ENCODE peak calls at places on chromosome 15, in nine cellular contexts. F, O, V, M, P, C, Q, D and H are unnamed samples.

GRCh38 chr15:79172032-79172481 is 81.5 kb upstream of the RASGRF1 start:
- DNase-seq in F (no peak), P (no peak), O (no peak), Q (no peak), C (no peak), D (no peak), M (no peak), V (no peak), H (no peak)

GRCh38 chr15:77753238-77753873 is 120.6 kb upstream of the LINGO1 start:
- DNase-seq in M (no peak), Q (peak; percentile 31), P (peak; percentile 23), D (no peak), F (no peak), O (peak; percentile 54), V (peak; percentile 78), C (no peak), H (no peak)

GRCh38 chr15:40762919-40763800 is 708 bp upstream of the GCHFR start:
- DNase-seq in V (peak; percentile 28), C (no peak), M (peak; percentile 58), P (peak; percentile 70), F (peak; percentile 74), O (no peak), Q (peak; percentile 75), D (no peak), H (no peak)

GRCh38 chr15:69145694-69146492 is 14.5 kb upstream of the GLCE start:
- DNase-seq in C (no peak), D (no peak), P (no peak), O (no peak), Q (no peak), F (no peak), M (no peak), V (no peak), H (no peak)

GRCh38 chr15:88800026-88800425 is 3.2 kb upstream of the ACAN start:
- DNase-seq in O (no peak), D (no peak), V (no peak), C (no peak), F (no peak), M (no peak), Q (peak; percentile 86), P (peak; percentile 83), H (no peak)

GRCh38 chr15:95865330-95865739 is 465.2 kb upstream of the NR2F2 start:
- DNase-seq in F (no peak), Q (no peak), O (no peak), P (no peak), M (no peak), D (no peak), C (no peak), V (no peak), H (no peak)

GRCh38 chr15:69523010-69524001 is 70.7 kb downstream of the RPLP1 start:
- DNase-seq in D (peak; percentile 36), Q (peak; percentile 70), C (peak; percentile 68), P (peak; percentile 76), V (peak; percentile 91), O (peak; percentile 81), M (peak; percentile 73), F (peak; percentile 83), H (peak; percentile 55)

GRCh38 chr15:65981837-65982696 is 112.8 kb downstream of the RAB11A start:
- DNase-seq in F (no peak), P (peak; percentile 45), V (peak; percentile 52), C (no peak), Q (no peak), O (peak; percentile 52), M (peak; percentile 73), D (peak; percentile 15), H (no peak)

GRCh38 chr15:78002996-78003395 is 74.5 kb downstream of the TBC1D2B start:
- DNase-seq in M (no peak), C (no peak), O (no peak), V (no peak), F (no peak), D (no peak), Q (no peak), P (no peak), H (no peak)

GRCh38 chr15:34986326-34987181 is 1.5 kb downstream of the ZNF770 start:
- DNase-seq in V (no peak), O (no peak), F (no peak), P (peak; percentile 15), Q (peak; percentile 13), M (no peak), D (no peak), C (no peak), H (no peak)

GRCh38 chr15:93164409-93164808 is 75.4 kb upstream of the RGMA start:
- DNase-seq in P (no peak), O (no peak), V (no peak), Q (no peak), M (no peak), F (no peak), D (no peak), C (no peak), H (no peak)

GRCh38 chr15:40367038-40367672 is 9.1 kb downstream of the DISP2 start:
- DNase-seq in D (no peak), O (no peak), C (no peak), F (no peak), Q (no peak), P (no peak), V (no peak), M (no peak), H (no peak)

GRCh38 chr15:33735637-33736247 is 232.6 kb upstream of the CHRM5 start:
- DNase-seq in C (peak; percentile 13), D (peak; percentile 26), Q (peak; percentile 67), O (peak; percentile 18), V (peak; percentile 36), M (peak; percentile 35), P (peak; percentile 52), F (no peak), H (no peak)

GRCh38 chr15:74817370-74817737 is 4.7 kb downstream of the LMAN1L start:
- DNase-seq in Q (peak; percentile 75), C (no peak), D (no peak), O (no peak), F (no peak), M (no peak), P (peak; percentile 70), V (peak; percentile 26), H (no peak)

GRCh38 chr15:85956515-85957275 is 123.0 kb upstream of the AGBL1 start:
- DNase-seq in P (peak; percentile 17), D (no peak), M (no peak), O (no peak), F (no peak), C (peak; percentile 15), Q (no peak), V (no peak), H (no peak)

GRCh38 chr15:81052046-81052445 is 51.3 kb downstream of the TLNRD1 start:
- DNase-seq in V (no peak), O (no peak), F (no peak), D (no peak), M (no peak), C (no peak), P (no peak), Q (no peak), H (no peak)
- TF ChIP-seq CTCF in V (no peak), O (no peak), F (no peak), D (no peak), M (no peak), C (no peak), P (no peak), Q (no peak), H (no peak)

DNA sequence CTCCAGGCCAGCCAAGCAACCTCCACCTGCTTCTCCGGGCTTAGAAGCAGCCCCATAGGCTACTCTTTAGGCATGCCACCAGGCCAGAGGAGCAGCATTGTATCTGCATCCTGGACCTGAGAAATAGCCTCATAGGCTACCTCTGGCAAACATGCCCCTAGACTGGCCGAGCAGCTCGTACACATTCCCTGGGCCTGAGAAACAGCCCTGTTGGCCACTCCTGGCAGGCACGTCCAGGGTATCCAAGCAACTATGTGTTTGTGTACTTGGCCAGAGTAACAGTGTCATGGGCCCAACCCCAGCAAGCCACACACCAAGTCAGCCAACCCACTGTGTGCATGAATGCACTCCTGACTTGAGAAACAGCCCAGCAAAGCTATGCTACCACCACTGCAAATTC is 498.7 kb upstream of the CDIN1 start:
- DNase-seq in M (no peak), D (no peak), Q (no peak), V (no peak), F (no peak), O (no peak), C (peak; percentile 2), P (no peak), H (no peak)
- TF ChIP-seq CTCF in M (no peak), D (no peak), Q (no peak), V (no peak), F (no peak), O (no peak), C (no peak), P (no peak), H (no peak)

DNA sequence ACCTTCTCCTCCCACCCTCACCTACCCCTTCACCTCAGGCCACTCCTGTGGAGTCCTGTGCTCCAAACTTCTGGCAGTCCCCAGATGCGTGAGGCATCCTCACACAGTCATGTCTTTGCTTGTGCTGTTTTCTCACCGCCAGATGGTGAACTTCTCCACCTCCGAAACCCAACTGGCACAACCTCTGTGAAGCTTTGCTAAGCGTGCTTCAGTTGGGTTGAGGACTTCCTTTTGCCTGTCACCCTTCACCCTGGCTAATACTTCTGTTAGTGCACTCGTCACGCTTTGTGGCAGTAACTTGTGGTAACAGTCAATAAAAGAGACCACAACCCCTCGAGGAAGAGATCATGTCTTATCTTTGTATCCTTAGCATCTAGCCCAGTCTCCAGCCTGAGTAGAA is 42.0 kb upstream of the SKOR1 start:
- DNase-seq in D (no peak), O (no peak), C (no peak), P (no peak), F (no peak), Q (no peak), M (peak; percentile 38), V (no peak), H (no peak)
- TF ChIP-seq CTCF in D (no peak), O (no peak), C (no peak), P (no peak), F (no peak), Q (no peak), M (peak; percentile 19), V (no peak), H (no peak)

GRCh38 chr15:71821547-71822129 is 11.3 kb downstream of the NR2E3 start:
- DNase-seq in F (no peak), Q (no peak), P (no peak), C (no peak), D (no peak), O (no peak), M (no peak), V (no peak), H (no peak)

GRCh38 chr15:71813723-71814470 is 3.5 kb downstream of the NR2E3 start:
- DNase-seq in F (no peak), P (no peak), V (no peak), M (no peak), C (no peak), Q (no peak), O (no peak), D (no peak), H (no peak)

GRCh38 chr15:71812966-71813722 is 2.8 kb downstream of the NR2E3 start:
- DNase-seq in Q (no peak), D (no peak), M (no peak), V (no peak), C (no peak), P (no peak), F (no peak), O (no peak), H (no peak)

GRCh38 chr15:71820127-71820526 is 9.8 kb downstream of the NR2E3 start:
- DNase-seq in C (no peak), V (no peak), D (no peak), P (no peak), M (no peak), F (no peak), Q (no peak), O (no peak), H (no peak)

DNA sequence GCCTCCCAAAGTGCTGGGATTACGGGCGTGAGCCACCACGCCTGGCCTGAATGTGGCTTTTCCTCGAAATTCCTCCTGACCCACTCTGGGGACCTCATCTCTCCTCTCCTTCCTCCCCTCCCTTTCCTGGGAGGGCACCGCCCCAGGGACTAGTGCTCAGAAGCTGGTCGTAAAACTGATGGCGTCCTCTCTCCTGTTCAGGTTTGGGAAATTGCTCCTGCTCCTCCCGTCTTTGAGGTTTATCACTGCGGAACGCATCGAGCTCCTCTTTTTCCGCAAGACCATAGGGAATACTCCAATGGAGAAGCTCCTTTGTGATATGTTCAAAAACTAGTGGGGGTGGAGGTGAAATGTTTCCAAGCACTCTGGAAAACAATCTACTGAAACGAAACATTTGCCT is 7.0 kb downstream of the NR2E3 start:
- DNase-seq in P (no peak), O (no peak), M (no peak), F (no peak), V (no peak), C (no peak), D (no peak), Q (no peak), H (no peak)
- TF ChIP-seq CTCF in P (no peak), O (no peak), M (no peak), F (no peak), V (no peak), C (no peak), D (no peak), Q (no peak), H (no peak)